ENCODE peak calls at places on chromosomes 6 and 20, in nine cellular contexts. One of them, this sample, is unnamed.
A peak's percentile ranks its signal among the peaks of the same experiment; 100 is the strongest.

GRCh38 chr6:6758915-6759654 is 170.6 kb downstream of the LY86 start:
- DNase-seq in upper lobe of left lung: peak; percentile 65
- DNase-seq in NCI-H187 treated with DMSO at 0.1 percent for 48 hours: peak; percentile 24
- DNase-seq in NCI-H1436: peak; percentile 43
- DNase-seq in activated T-cell treated with anti-CD3 and anti-CD28 coated beads, Interleukin-2, amount 50 U/mL, for 72 hours: peak; percentile 13
- DNase-seq in HTR-8/SVneo: peak; percentile 31
- DNase-seq in mammary epithelial cell: peak; percentile 23
- DNase-seq in NCI-H2029: peak; percentile 86
- DNase-seq in effector CD4-positive, alpha-beta T cell: no peak
- DNase-seq in this sample: peak; percentile 50

GRCh38 chr6:7106752-7107577 is 796 bp upstream of the RREB1 start:
- DNase-seq in NCI-H187 treated with DMSO at 0.1 percent for 48 hours: no peak
- DNase-seq in effector CD4-positive, alpha-beta T cell: peak; percentile 51
- DNase-seq in upper lobe of left lung: peak; percentile 53
- DNase-seq in mammary epithelial cell: no peak
- DNase-seq in activated T-cell treated with anti-CD3 and anti-CD28 coated beads, Interleukin-2, amount 50 U/mL, for 72 hours: peak; percentile 68
- DNase-seq in NCI-H2029: no peak
- DNase-seq in HTR-8/SVneo: peak; percentile 54
- DNase-seq in NCI-H1436: no peak
- DNase-seq in this sample: peak; percentile 44

GRCh38 chr6:10332121-10332520 is 82.8 kb downstream of the TFAP2A start:
- DNase-seq in NCI-H187 treated with DMSO at 0.1 percent for 48 hours: no peak
- DNase-seq in NCI-H2029: no peak
- DNase-seq in HTR-8/SVneo: no peak
- DNase-seq in mammary epithelial cell: no peak
- DNase-seq in effector CD4-positive, alpha-beta T cell: no peak
- DNase-seq in upper lobe of left lung: no peak
- DNase-seq in NCI-H1436: no peak
- DNase-seq in activated T-cell treated with anti-CD3 and anti-CD28 coated beads, Interleukin-2, amount 50 U/mL, for 72 hours: no peak
- DNase-seq in this sample: no peak

GRCh38 chr6:52362443-52363221 is 681 bp downstream of the PAQR8 start:
- DNase-seq in NCI-H187 treated with DMSO at 0.1 percent for 48 hours: no peak
- DNase-seq in effector CD4-positive, alpha-beta T cell: peak; percentile 31
- DNase-seq in NCI-H2029: no peak
- DNase-seq in activated T-cell treated with anti-CD3 and anti-CD28 coated beads, Interleukin-2, amount 50 U/mL, for 72 hours: peak; percentile 55
- DNase-seq in NCI-H1436: peak; percentile 17
- DNase-seq in HTR-8/SVneo: peak; percentile 37
- DNase-seq in upper lobe of left lung: peak; percentile 46
- DNase-seq in mammary epithelial cell: peak; percentile 16
- DNase-seq in this sample: no peak

GRCh38 chr6:119348308-119349040 is 1.1 kb downstream of the MAN1A1 start:
- DNase-seq in mammary epithelial cell: no peak
- DNase-seq in activated T-cell treated with anti-CD3 and anti-CD28 coated beads, Interleukin-2, amount 50 U/mL, for 72 hours: peak; percentile 59
- DNase-seq in effector CD4-positive, alpha-beta T cell: peak; percentile 30
- DNase-seq in NCI-H2029: no peak
- DNase-seq in upper lobe of left lung: peak; percentile 30
- DNase-seq in NCI-H187 treated with DMSO at 0.1 percent for 48 hours: no peak
- DNase-seq in HTR-8/SVneo: no peak
- DNase-seq in NCI-H1436: no peak
- DNase-seq in this sample: peak; percentile 40

GRCh38 chr6:41528409-41528963 is 17.7 kb upstream of the FOXP4 start:
- DNase-seq in NCI-H2029: no peak
- DNase-seq in HTR-8/SVneo: no peak
- DNase-seq in NCI-H1436: no peak
- DNase-seq in mammary epithelial cell: no peak
- DNase-seq in activated T-cell treated with anti-CD3 and anti-CD28 coated beads, Interleukin-2, amount 50 U/mL, for 72 hours: no peak
- DNase-seq in NCI-H187 treated with DMSO at 0.1 percent for 48 hours: no peak
- DNase-seq in upper lobe of left lung: no peak
- DNase-seq in effector CD4-positive, alpha-beta T cell: no peak
- DNase-seq in this sample: no peak

GRCh38 chr6:74755196-74755595 is 450.7 kb downstream of the COL12A1 start:
- DNase-seq in NCI-H2029: no peak
- DNase-seq in NCI-H1436: no peak
- DNase-seq in mammary epithelial cell: no peak
- DNase-seq in HTR-8/SVneo: no peak
- DNase-seq in activated T-cell treated with anti-CD3 and anti-CD28 coated beads, Interleukin-2, amount 50 U/mL, for 72 hours: no peak
- DNase-seq in upper lobe of left lung: no peak
- DNase-seq in NCI-H187 treated with DMSO at 0.1 percent for 48 hours: no peak
- DNase-seq in effector CD4-positive, alpha-beta T cell: no peak
- DNase-seq in this sample: no peak

GRCh38 chr6:19354181-19354580 is 483.0 kb upstream of the ID4 start:
- DNase-seq in effector CD4-positive, alpha-beta T cell: no peak
- DNase-seq in NCI-H1436: peak; percentile 65
- DNase-seq in mammary epithelial cell: no peak
- DNase-seq in HTR-8/SVneo: no peak
- DNase-seq in NCI-H2029: no peak
- DNase-seq in upper lobe of left lung: no peak
- DNase-seq in NCI-H187 treated with DMSO at 0.1 percent for 48 hours: no peak
- DNase-seq in activated T-cell treated with anti-CD3 and anti-CD28 coated beads, Interleukin-2, amount 50 U/mL, for 72 hours: no peak
- DNase-seq in this sample: no peak

GRCh38 chr6:168333471-168333870 is 13.9 kb upstream of the DACT2 start:
- DNase-seq in upper lobe of left lung: no peak
- DNase-seq in effector CD4-positive, alpha-beta T cell: no peak
- DNase-seq in HTR-8/SVneo: no peak
- DNase-seq in mammary epithelial cell: no peak
- DNase-seq in NCI-H1436: no peak
- DNase-seq in NCI-H187 treated with DMSO at 0.1 percent for 48 hours: no peak
- DNase-seq in activated T-cell treated with anti-CD3 and anti-CD28 coated beads, Interleukin-2, amount 50 U/mL, for 72 hours: no peak
- DNase-seq in NCI-H2029: no peak
- DNase-seq in this sample: no peak

GRCh38 chr6:169775321-169775720 is 23.9 kb downstream of the ERMARD start:
- DNase-seq in NCI-H187 treated with DMSO at 0.1 percent for 48 hours: no peak
- DNase-seq in activated T-cell treated with anti-CD3 and anti-CD28 coated beads, Interleukin-2, amount 50 U/mL, for 72 hours: no peak
- DNase-seq in mammary epithelial cell: no peak
- DNase-seq in effector CD4-positive, alpha-beta T cell: no peak
- DNase-seq in HTR-8/SVneo: no peak
- DNase-seq in NCI-H1436: no peak
- DNase-seq in upper lobe of left lung: no peak
- DNase-seq in NCI-H2029: no peak
- DNase-seq in this sample: no peak

GRCh38 chr6:158058156-158058723 is 76.6 kb downstream of the SYNJ2 start:
- DNase-seq in NCI-H1436: no peak
- DNase-seq in activated T-cell treated with anti-CD3 and anti-CD28 coated beads, Interleukin-2, amount 50 U/mL, for 72 hours: no peak
- DNase-seq in NCI-H187 treated with DMSO at 0.1 percent for 48 hours: no peak
- DNase-seq in mammary epithelial cell: no peak
- DNase-seq in HTR-8/SVneo: no peak
- DNase-seq in NCI-H2029: no peak
- DNase-seq in effector CD4-positive, alpha-beta T cell: no peak
- DNase-seq in upper lobe of left lung: no peak
- DNase-seq in this sample: no peak

GRCh38 chr20:62832212-62832922 is 15.5 kb downstream of the COL9A3 start:
- DNase-seq in effector CD4-positive, alpha-beta T cell: no peak
- DNase-seq in NCI-H1436: peak; percentile 65
- DNase-seq in NCI-H2029: peak; percentile 72
- DNase-seq in activated T-cell treated with anti-CD3 and anti-CD28 coated beads, Interleukin-2, amount 50 U/mL, for 72 hours: no peak
- DNase-seq in upper lobe of left lung: peak; percentile 85
- DNase-seq in NCI-H187 treated with DMSO at 0.1 percent for 48 hours: no peak
- DNase-seq in HTR-8/SVneo: no peak
- DNase-seq in mammary epithelial cell: no peak
- DNase-seq in this sample: no peak

GRCh38 chr20:64114356-64114971 is 7.1 kb upstream of the NPBWR2 start:
- DNase-seq in NCI-H1436: no peak
- DNase-seq in mammary epithelial cell: no peak
- DNase-seq in effector CD4-positive, alpha-beta T cell: no peak
- DNase-seq in HTR-8/SVneo: no peak
- DNase-seq in NCI-H187 treated with DMSO at 0.1 percent for 48 hours: no peak
- DNase-seq in NCI-H2029: no peak
- DNase-seq in upper lobe of left lung: no peak
- DNase-seq in activated T-cell treated with anti-CD3 and anti-CD28 coated beads, Interleukin-2, amount 50 U/mL, for 72 hours: no peak
- DNase-seq in this sample: no peak

GRCh38 chr6:3819161-3820110 is 29.7 kb upstream of the FAM50B start:
- DNase-seq in NCI-H2029: no peak
- DNase-seq in upper lobe of left lung: no peak
- DNase-seq in effector CD4-positive, alpha-beta T cell: no peak
- DNase-seq in activated T-cell treated with anti-CD3 and anti-CD28 coated beads, Interleukin-2, amount 50 U/mL, for 72 hours: no peak
- DNase-seq in mammary epithelial cell: no peak
- DNase-seq in NCI-H1436: no peak
- DNase-seq in HTR-8/SVneo: no peak
- DNase-seq in NCI-H187 treated with DMSO at 0.1 percent for 48 hours: no peak
- DNase-seq in this sample: no peak

GRCh38 chr6:166266336-166266735 is 41.9 kb downstream of the PRR18 start:
- DNase-seq in upper lobe of left lung: no peak
- DNase-seq in HTR-8/SVneo: no peak
- DNase-seq in mammary epithelial cell: no peak
- DNase-seq in NCI-H187 treated with DMSO at 0.1 percent for 48 hours: no peak
- DNase-seq in NCI-H2029: no peak
- DNase-seq in effector CD4-positive, alpha-beta T cell: no peak
- DNase-seq in activated T-cell treated with anti-CD3 and anti-CD28 coated beads, Interleukin-2, amount 50 U/mL, for 72 hours: no peak
- DNase-seq in NCI-H1436: no peak
- DNase-seq in this sample: no peak

GRCh38 chr20:49100934-49101333 is 54.8 kb downstream of the CSE1L start:
- DNase-seq in upper lobe of left lung: no peak
- DNase-seq in activated T-cell treated with anti-CD3 and anti-CD28 coated beads, Interleukin-2, amount 50 U/mL, for 72 hours: no peak
- DNase-seq in NCI-H187 treated with DMSO at 0.1 percent for 48 hours: no peak
- DNase-seq in NCI-H2029: no peak
- DNase-seq in effector CD4-positive, alpha-beta T cell: no peak
- DNase-seq in NCI-H1436: no peak
- DNase-seq in HTR-8/SVneo: no peak
- DNase-seq in mammary epithelial cell: no peak
- DNase-seq in this sample: no peak

GRCh38 chr6:13365320-13365719 is 37.0 kb upstream of the TBC1D7 start:
- DNase-seq in HTR-8/SVneo: no peak
- DNase-seq in NCI-H1436: no peak
- DNase-seq in upper lobe of left lung: no peak
- DNase-seq in mammary epithelial cell: no peak
- DNase-seq in effector CD4-positive, alpha-beta T cell: no peak
- DNase-seq in NCI-H2029: no peak
- DNase-seq in activated T-cell treated with anti-CD3 and anti-CD28 coated beads, Interleukin-2, amount 50 U/mL, for 72 hours: no peak
- DNase-seq in NCI-H187 treated with DMSO at 0.1 percent for 48 hours: no peak
- DNase-seq in this sample: no peak

GRCh38 chr20:6038256-6038655 is 15.6 kb downstream of the LRRN4 start:
- DNase-seq in activated T-cell treated with anti-CD3 and anti-CD28 coated beads, Interleukin-2, amount 50 U/mL, for 72 hours: no peak
- DNase-seq in NCI-H187 treated with DMSO at 0.1 percent for 48 hours: no peak
- DNase-seq in effector CD4-positive, alpha-beta T cell: no peak
- DNase-seq in mammary epithelial cell: no peak
- DNase-seq in NCI-H1436: no peak
- DNase-seq in NCI-H2029: no peak
- DNase-seq in upper lobe of left lung: no peak
- DNase-seq in HTR-8/SVneo: no peak
- DNase-seq in this sample: no peak

GRCh38 chr6:12288844-12289654 is 1.1 kb upstream of the EDN1 start:
- DNase-seq in HTR-8/SVneo: peak; percentile 67
- DNase-seq in upper lobe of left lung: peak; percentile 56
- DNase-seq in effector CD4-positive, alpha-beta T cell: peak; percentile 10
- DNase-seq in activated T-cell treated with anti-CD3 and anti-CD28 coated beads, Interleukin-2, amount 50 U/mL, for 72 hours: peak; percentile 67
- DNase-seq in NCI-H187 treated with DMSO at 0.1 percent for 48 hours: peak; percentile 13
- DNase-seq in NCI-H1436: peak; percentile 9
- DNase-seq in NCI-H2029: peak; percentile 62
- DNase-seq in mammary epithelial cell: peak; percentile 69
- DNase-seq in this sample: peak; percentile 77

GRCh38 chr20:51287628-51288413 is 254.7 kb downstream of the NFATC2 start:
- DNase-seq in mammary epithelial cell: no peak
- DNase-seq in NCI-H2029: no peak
- DNase-seq in effector CD4-positive, alpha-beta T cell: no peak
- DNase-seq in HTR-8/SVneo: no peak
- DNase-seq in upper lobe of left lung: no peak
- DNase-seq in NCI-H1436: no peak
- DNase-seq in NCI-H187 treated with DMSO at 0.1 percent for 48 hours: no peak
- DNase-seq in activated T-cell treated with anti-CD3 and anti-CD28 coated beads, Interleukin-2, amount 50 U/mL, for 72 hours: no peak
- DNase-seq in this sample: no peak

GRCh38 chr6:43383021-43383667 is 13.7 kb upstream of the ZNF318 start:
- DNase-seq in NCI-H1436: no peak
- DNase-seq in effector CD4-positive, alpha-beta T cell: no peak
- DNase-seq in NCI-H2029: no peak
- DNase-seq in HTR-8/SVneo: no peak
- DNase-seq in NCI-H187 treated with DMSO at 0.1 percent for 48 hours: no peak
- DNase-seq in activated T-cell treated with anti-CD3 and anti-CD28 coated beads, Interleukin-2, amount 50 U/mL, for 72 hours: no peak
- DNase-seq in upper lobe of left lung: no peak
- DNase-seq in mammary epithelial cell: peak; percentile 62
- DNase-seq in this sample: no peak

GRCh38 chr6:52499026-52499425 is 77.8 kb downstream of the TRAM2 start:
- DNase-seq in NCI-H2029: no peak
- DNase-seq in effector CD4-positive, alpha-beta T cell: no peak
- DNase-seq in NCI-H187 treated with DMSO at 0.1 percent for 48 hours: no peak
- DNase-seq in upper lobe of left lung: no peak
- DNase-seq in activated T-cell treated with anti-CD3 and anti-CD28 coated beads, Interleukin-2, amount 50 U/mL, for 72 hours: no peak
- DNase-seq in HTR-8/SVneo: no peak
- DNase-seq in mammary epithelial cell: no peak
- DNase-seq in NCI-H1436: no peak
- DNase-seq in this sample: no peak

GRCh38 chr6:141326426-141326825 is 806.3 kb upstream of the GJE1 start:
- DNase-seq in mammary epithelial cell: peak; percentile 99
- DNase-seq in effector CD4-positive, alpha-beta T cell: peak; percentile 32
- DNase-seq in NCI-H1436: no peak
- DNase-seq in activated T-cell treated with anti-CD3 and anti-CD28 coated beads, Interleukin-2, amount 50 U/mL, for 72 hours: peak; percentile 64
- DNase-seq in NCI-H187 treated with DMSO at 0.1 percent for 48 hours: no peak
- DNase-seq in NCI-H2029: no peak
- DNase-seq in upper lobe of left lung: no peak
- DNase-seq in HTR-8/SVneo: peak; percentile 41
- DNase-seq in this sample: no peak

GRCh38 chr6:149137594-149137993 is 179.9 kb upstream of the TAB2 start:
- DNase-seq in NCI-H2029: no peak
- DNase-seq in NCI-H187 treated with DMSO at 0.1 percent for 48 hours: no peak
- DNase-seq in NCI-H1436: no peak
- DNase-seq in HTR-8/SVneo: no peak
- DNase-seq in upper lobe of left lung: no peak
- DNase-seq in effector CD4-positive, alpha-beta T cell: no peak
- DNase-seq in activated T-cell treated with anti-CD3 and anti-CD28 coated beads, Interleukin-2, amount 50 U/mL, for 72 hours: no peak
- DNase-seq in mammary epithelial cell: no peak
- DNase-seq in this sample: no peak

GRCh38 chr6:165308926-165309731 is at the start of gene C6orf118:
- DNase-seq in mammary epithelial cell: no peak
- DNase-seq in activated T-cell treated with anti-CD3 and anti-CD28 coated beads, Interleukin-2, amount 50 U/mL, for 72 hours: no peak
- DNase-seq in HTR-8/SVneo: peak; percentile 42
- DNase-seq in NCI-H1436: peak; percentile 7
- DNase-seq in upper lobe of left lung: no peak
- DNase-seq in NCI-H187 treated with DMSO at 0.1 percent for 48 hours: no peak
- DNase-seq in effector CD4-positive, alpha-beta T cell: no peak
- DNase-seq in NCI-H2029: peak; percentile 85
- DNase-seq in this sample: no peak

GRCh38 chr6:9168669-9169068 is 733.3 kb upstream of the SLC35B3 start:
- DNase-seq in activated T-cell treated with anti-CD3 and anti-CD28 coated beads, Interleukin-2, amount 50 U/mL, for 72 hours: no peak
- DNase-seq in HTR-8/SVneo: no peak
- DNase-seq in NCI-H1436: no peak
- DNase-seq in effector CD4-positive, alpha-beta T cell: no peak
- DNase-seq in NCI-H187 treated with DMSO at 0.1 percent for 48 hours: no peak
- DNase-seq in mammary epithelial cell: no peak
- DNase-seq in NCI-H2029: no peak
- DNase-seq in upper lobe of left lung: no peak
- DNase-seq in this sample: no peak

GRCh38 chr6:170038251-170038650 is 252.6 kb downstream of the DLL1 start:
- DNase-seq in upper lobe of left lung: peak; percentile 17
- DNase-seq in HTR-8/SVneo: no peak
- DNase-seq in mammary epithelial cell: no peak
- DNase-seq in NCI-H2029: no peak
- DNase-seq in NCI-H187 treated with DMSO at 0.1 percent for 48 hours: no peak
- DNase-seq in activated T-cell treated with anti-CD3 and anti-CD28 coated beads, Interleukin-2, amount 50 U/mL, for 72 hours: no peak
- DNase-seq in NCI-H1436: no peak
- DNase-seq in effector CD4-positive, alpha-beta T cell: no peak
- DNase-seq in this sample: no peak

GRCh38 chr6:112286010-112286409 is 31.6 kb upstream of the LAMA4 start:
- DNase-seq in activated T-cell treated with anti-CD3 and anti-CD28 coated beads, Interleukin-2, amount 50 U/mL, for 72 hours: peak; percentile 78
- DNase-seq in NCI-H187 treated with DMSO at 0.1 percent for 48 hours: no peak
- DNase-seq in HTR-8/SVneo: no peak
- DNase-seq in effector CD4-positive, alpha-beta T cell: peak; percentile 8
- DNase-seq in NCI-H1436: no peak
- DNase-seq in upper lobe of left lung: no peak
- DNase-seq in mammary epithelial cell: no peak
- DNase-seq in NCI-H2029: no peak
- DNase-seq in this sample: no peak

GRCh38 chr6:160378218-160378617 is 30.0 kb downstream of the SLC22A3 start:
- DNase-seq in NCI-H1436: no peak
- DNase-seq in mammary epithelial cell: peak; percentile 74
- DNase-seq in NCI-H187 treated with DMSO at 0.1 percent for 48 hours: no peak
- DNase-seq in NCI-H2029: no peak
- DNase-seq in effector CD4-positive, alpha-beta T cell: no peak
- DNase-seq in upper lobe of left lung: no peak
- DNase-seq in HTR-8/SVneo: no peak
- DNase-seq in activated T-cell treated with anti-CD3 and anti-CD28 coated beads, Interleukin-2, amount 50 U/mL, for 72 hours: no peak
- DNase-seq in this sample: no peak

GRCh38 chr6:28747631-28748157 is 176.1 kb downstream of the TRIM27 start:
- DNase-seq in effector CD4-positive, alpha-beta T cell: no peak
- DNase-seq in mammary epithelial cell: peak; percentile 92
- DNase-seq in NCI-H187 treated with DMSO at 0.1 percent for 48 hours: no peak
- DNase-seq in upper lobe of left lung: no peak
- DNase-seq in NCI-H1436: no peak
- DNase-seq in HTR-8/SVneo: no peak
- DNase-seq in NCI-H2029: no peak
- DNase-seq in activated T-cell treated with anti-CD3 and anti-CD28 coated beads, Interleukin-2, amount 50 U/mL, for 72 hours: no peak
- DNase-seq in this sample: no peak

This sample was measured in HuH-7.